ENCODE peak calls at places on chromosomes 4 and X, in four cellular contexts. R is GM23248, W is IMR-90, C is OCI-LY7. A is an unnamed sample.
A peak's percentile ranks its signal among the peaks of the same experiment; 100 is the strongest.

GRCh38 chr4:185805262-185805802 is 6.7 kb downstream of the SORBS2 start:
- DNase-seq in C (no peak), R (no peak), W (no peak), A (no peak)

GRCh38 chr4:96955226-96955625 is 1115.3 kb downstream of the PDHA2 start:
- DNase-seq in W (no peak), R (no peak), C (no peak), A (no peak)

GRCh38 chr4:102318526-102318925 is 26.8 kb downstream of the SLC39A8 start:
- DNase-seq in W (no peak), R (no peak), C (no peak), A (no peak)

GRCh38 chrX:150934453-150934852 is 36.0 kb upstream of the CD99L2 start:
- DNase-seq in W (peak; percentile 66), R (peak; percentile 85), C (no peak), A (no peak)

GRCh38 chrX:118637997-118638396 is 89.4 kb upstream of the IL13RA1 start:
- DNase-seq in R (peak; percentile 10), W (peak; percentile 3), C (no peak), A (no peak)

GRCh38 chr4:154719087-154719486 is 24.7 kb upstream of the LRAT start:
- DNase-seq in W (no peak), C (no peak), R (peak; percentile 45), A (no peak)

GRCh38 chr4:147596976-147597375 is 20.2 kb upstream of the TMEM184C start:
- DNase-seq in C (no peak), R (peak; percentile 83), W (peak; percentile 93), A (no peak)

GRCh38 chrX:22366866-22367265 is 94.2 kb downstream of the CBLL2 start:
- DNase-seq in R (no peak), C (no peak), W (no peak), A (no peak)

GRCh38 chr4:113243312-113243711 is 193.9 kb downstream of the ANK2 start:
- DNase-seq in R (no peak), W (no peak), C (no peak), A (no peak)

GRCh38 chrX:43469391-43470054 is 186.6 kb upstream of the MAOA start:
- DNase-seq in C (no peak), W (no peak), R (no peak), A (no peak)

GRCh38 chr4:158667651-158668198 is 4.0 kb downstream of the C4orf46 start:
- DNase-seq in C (peak; percentile 31), W (peak; percentile 25), R (peak; percentile 66), A (peak; percentile 71)

GRCh38 chr4:76606662-76607265 is 171.7 kb downstream of the SHROOM3 start:
- DNase-seq in W (no peak), C (no peak), R (peak; percentile 65), A (no peak)

GRCh38 chrX:68830486-68831404 is 1.9 kb downstream of the EFNB1 start:
- DNase-seq in C (no peak), R (no peak), W (no peak), A (no peak)

GRCh38 chr4:134567461-134567860 is 365.9 kb upstream of the PABPC4L start:
- DNase-seq in C (no peak), W (no peak), R (no peak), A (no peak)

GRCh38 chr4:80115368-80116181 is 42.5 kb upstream of the ANTXR2 start:
- DNase-seq in W (no peak), R (peak; percentile 40), C (no peak), A (no peak)

GRCh38 chr4:76420901-76421581 is at the start of gene CCDC158:
- DNase-seq in W (no peak), R (peak; percentile 67), C (no peak), A (no peak)

GRCh38 chr4:169791527-169792156 is 33.9 kb upstream of the HPF1 start:
- DNase-seq in W (peak; percentile 55), R (peak; percentile 86), C (no peak), A (no peak)

GRCh38 chr4:119244832-119245231 is 32.3 kb downstream of the USP53 start:
- DNase-seq in C (peak; percentile 8), W (no peak), R (no peak), A (no peak)

GRCh38 chrX:23478056-23478455 is 143.4 kb downstream of the PTCHD1 start:
- DNase-seq in W (no peak), C (no peak), R (peak; percentile 39), A (no peak)

GRCh38 chr4:73181231-73181630 is 77.4 kb downstream of the ANKRD17 start:
- DNase-seq in C (peak; percentile 20), R (no peak), W (no peak), A (peak; percentile 75)
- H4K20me1 ChIP-seq in C (peaks cover 25% of the 10 kb centered on the region), R (no peaks in the 10 kb centered on the region), W (peaks cover 6% of the 10 kb centered on the region), A (peaks cover 4% of the 10 kb centered on the region)

GRCh38 chr4:105461221-105462041 is 12.4 kb downstream of the PPA2 start:
- DNase-seq in W (no peak), C (no peak), R (no peak), A (no peak)
- H3K4me3 ChIP-seq in W (no peak overlapping the region), C (no peak overlapping the region), R (no peak overlapping the region), A (no peak overlapping the region)

DNA sequence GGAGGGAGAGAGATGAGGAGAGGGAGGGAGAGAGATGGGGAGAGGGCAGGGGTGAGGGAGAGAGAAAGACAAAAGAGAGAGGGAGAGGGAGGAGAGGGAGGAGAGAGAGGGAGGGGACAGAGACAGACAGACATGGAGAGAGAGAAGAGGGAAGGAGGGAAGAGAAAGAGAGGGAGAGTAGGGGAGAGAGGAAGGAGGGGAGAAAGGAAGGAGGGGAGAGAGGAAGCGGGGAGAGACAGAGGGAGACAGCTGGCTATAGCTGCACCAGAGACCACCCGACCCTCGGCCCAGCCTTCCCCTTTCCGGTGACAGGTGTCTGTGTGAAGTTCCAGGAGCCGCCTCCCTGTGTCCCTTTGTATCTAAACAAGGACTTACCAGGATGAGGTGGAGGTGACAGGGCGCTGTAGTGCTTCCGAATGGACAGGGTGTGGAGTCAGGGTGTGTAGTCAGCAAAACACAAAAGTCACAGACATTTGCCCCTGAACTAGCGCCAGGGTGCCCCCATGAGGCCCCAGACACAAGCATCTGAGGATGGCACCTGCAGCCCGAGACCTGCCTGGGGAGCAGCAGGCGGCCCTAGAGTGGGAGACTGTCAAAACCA is 68.8 kb downstream of the ADRA2C start:
- DNase-seq in W (no peak), C (peak; percentile 19), R (no peak), A (peak; percentile 51)
- H3K4me2 ChIP-seq in W (no peak overlapping the region), C (no peak overlapping the region), R (no peak overlapping the region), A (no peak overlapping the region)

GRCh38 chr4:26351685-26352084 is 30.9 kb downstream of the RBPJ start:
- DNase-seq in R (no peak), W (no peak), C (no peak), A (no peak)
- H4K20me1 ChIP-seq in R (peaks cover 45% of the 10 kb centered on the region), W (peaks cover 92% of the 10 kb centered on the region), C (peaks cover 24% of the 10 kb centered on the region), A (peaks cover 44% of the 10 kb centered on the region)

GRCh38 chr4:16626945-16627344 is 271.5 kb downstream of the LDB2 start:
- DNase-seq in C (no peak), W (peak; percentile 98), R (peak; percentile 96), A (no peak)

DNA sequence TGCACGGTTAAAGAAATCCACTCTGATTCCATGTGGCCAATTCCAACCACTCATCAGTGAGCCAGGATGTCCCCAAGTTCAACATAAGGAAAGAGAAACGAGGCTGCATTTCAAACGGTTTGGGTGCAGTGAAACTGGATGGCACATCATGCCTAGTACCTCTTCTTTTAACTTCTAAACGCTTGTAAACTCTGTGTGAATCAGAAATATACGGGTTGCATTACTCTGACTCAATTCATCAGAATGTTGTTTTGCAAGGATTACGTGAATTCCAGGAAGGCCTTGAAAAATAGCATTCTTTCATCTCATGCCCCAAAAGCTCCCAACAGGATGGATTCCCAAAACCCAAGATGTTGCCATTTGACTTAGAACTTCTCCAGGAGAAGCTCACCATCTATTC is 270.4 kb downstream of the LDB2 start:
- DNase-seq in C (no peak), W (peak; percentile 95), R (peak; percentile 90), A (no peak)
- H3K4me3 ChIP-seq in C (no peak overlapping the region), W (no peak overlapping the region), R (peak overlapping the region; percentile 43), A (no peak overlapping the region)

DNA sequence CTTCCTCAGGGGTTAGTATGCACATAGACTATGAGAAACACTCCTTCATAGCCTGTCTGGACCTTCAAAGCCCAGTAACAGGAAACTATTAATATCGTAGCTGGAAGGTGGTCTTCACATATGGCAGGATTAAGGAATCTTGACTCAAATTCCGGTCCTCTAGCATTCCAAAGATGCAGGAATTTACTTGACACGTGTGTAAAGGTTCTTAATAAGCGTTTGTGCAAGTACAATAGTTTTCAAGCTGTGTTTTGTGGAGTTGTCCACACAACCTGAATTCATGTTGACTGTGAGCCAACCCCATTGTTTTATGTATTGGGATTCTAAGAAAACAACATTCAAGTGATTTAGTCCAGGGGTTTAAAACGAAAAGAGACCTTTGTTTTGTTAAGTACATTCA is 78.5 kb downstream of the PLS3 start:
- DNase-seq in C (no peak), W (no peak), R (no peak), A (no peak)
- H3K4me2 ChIP-seq in C (no peak overlapping the region), W (no peak overlapping the region), R (no peak overlapping the region), A (no peak overlapping the region)

GRCh38 chrX:44897539-44897938 is 24.6 kb downstream of the KDM6A start:
- DNase-seq in C (peak; percentile 51), R (no peak), W (no peak), A (no peak)
- H4K20me1 ChIP-seq in C (no peaks in the 10 kb centered on the region), R (no peaks in the 10 kb centered on the region), W (peaks cover 34% of the 10 kb centered on the region), A (peaks cover 51% of the 10 kb centered on the region)

DNA sequence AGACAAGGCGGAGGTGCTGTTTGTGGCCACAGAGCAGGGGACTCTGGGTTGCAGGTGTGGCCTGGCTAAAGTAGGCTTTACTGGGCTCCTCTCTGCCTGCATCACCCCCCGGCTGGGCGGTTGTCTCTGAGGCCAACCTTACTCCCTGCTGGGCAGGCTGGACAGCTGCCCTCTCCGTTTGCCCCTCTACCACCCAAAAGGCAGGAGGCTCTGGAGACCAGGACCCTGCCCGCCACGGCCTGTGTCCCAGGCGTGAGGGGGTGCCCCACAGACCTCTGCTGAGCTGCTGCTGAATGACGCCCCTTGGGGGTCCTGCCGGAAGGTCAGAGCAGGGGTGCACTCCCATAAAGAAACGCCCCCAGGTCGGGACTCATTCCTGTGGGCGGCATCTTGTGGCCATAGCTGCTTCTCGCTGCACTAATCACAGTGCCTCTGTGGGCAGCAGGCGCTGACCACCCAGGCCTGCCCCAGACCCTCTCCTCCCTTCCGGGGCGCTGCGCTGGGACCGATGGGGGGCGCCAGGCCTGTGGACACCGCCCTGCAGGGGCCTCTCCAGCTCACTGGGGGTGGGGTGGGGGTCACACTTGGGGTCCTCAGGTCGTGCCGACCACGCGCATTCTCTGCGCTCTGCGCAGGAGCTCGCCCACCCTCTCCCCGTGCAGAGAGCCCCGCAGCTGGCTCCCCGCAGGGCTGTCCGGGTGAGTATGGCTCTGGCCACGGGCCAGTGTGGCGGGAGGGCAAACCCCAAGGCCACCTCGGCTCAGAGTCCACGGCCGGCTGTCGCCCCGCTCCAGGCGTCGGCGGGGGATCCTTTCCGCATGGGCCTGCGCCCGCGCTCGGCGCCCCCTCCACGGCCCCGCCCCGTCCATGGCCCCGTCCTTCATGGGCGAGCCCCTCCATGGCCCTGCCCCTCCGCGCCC is 920 bp downstream of the HTT-AS start:
- DNase-seq in C (no peak), W (no peak), R (no peak), A (no peak)
- H3K4me3 ChIP-seq in C (peak overlapping the region; percentile 77), W (peak overlapping the region; percentile 89), R (peak overlapping the region; percentile 73), A (peak overlapping the region; percentile 70)

GRCh38 chrX:116246261-116246660 is 75.7 kb downstream of the AGTR2 start:
- DNase-seq in R (peak; percentile 40), W (no peak), C (no peak), A (no peak)
- H3K4me2 ChIP-seq in R (no peak overlapping the region), W (no peak overlapping the region), C (no peak overlapping the region), A (no peak overlapping the region)

DNA sequence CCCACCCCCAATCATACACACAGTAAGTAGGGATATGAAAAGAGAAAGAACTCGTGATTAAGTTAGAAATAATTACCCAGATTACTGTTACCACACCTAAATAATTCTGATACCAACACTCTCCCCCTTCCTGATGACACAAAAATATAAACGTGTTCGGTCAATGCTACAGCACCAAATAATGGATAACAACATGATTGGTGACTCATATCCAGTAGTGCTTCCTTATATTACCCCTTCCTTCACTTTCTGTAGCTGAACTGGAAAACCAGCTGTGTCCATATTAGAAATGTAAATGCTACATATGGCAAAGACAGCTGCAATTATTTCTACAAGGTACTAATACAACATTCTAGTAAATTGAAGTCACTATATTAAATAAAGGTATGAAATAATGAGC is 20.8 kb downstream of the EIF4E start:
- DNase-seq in R (no peak), C (no peak), W (peak; percentile 4), A (no peak)
- H4K20me1 ChIP-seq in R (no peaks in the 10 kb centered on the region), C (peaks cover 73% of the 10 kb centered on the region), W (peaks cover 69% of the 10 kb centered on the region), A (peaks cover 29% of the 10 kb centered on the region)

A was measured in Karpas-422.